ENCODE peak calls at places on chromosomes 12 and 14, in ten cellular contexts. T is RWPE1, R is ovary, A is tibial artery, H is progenitor cell of endocrine pancreas, I is nephron progenitor cell, Z is right lobe of liver, S is WTC11, C is coronary artery, D is dorsolateral prefrontal cortex. N is an unnamed sample.

GRCh38 chr14:55532645-55533309 is 47.2 kb upstream of the KTN1 start:
- DNase-seq in T (no peak), R (no peak), A (no peak), H (no peak), I (no peak), Z (no peak), S (no peak), C (no peak), D (no peak), N (no peak)

GRCh38 chr14:92937229-92937937 is 14.4 kb downstream of the CHGA start:
- DNase-seq in T (peak), R (no peak), A (no peak), H (no peak), I (no peak), Z (no peak), S (no peak), C (no peak), D (no peak), N (peak)

GRCh38 chr14:48563465-48563864 is 888.1 kb upstream of the MDGA2 start:
- DNase-seq in T (peak), R (no peak), A (no peak), H (no peak), I (no peak), Z (no peak), S (no peak), C (no peak), D (no peak), N (peak)

GRCh38 chr14:28294834-28295440 is 471.6 kb upstream of the FOXG1 start:
- DNase-seq in T (no peak), R (no peak), A (no peak), H (no peak), I (no peak), Z (no peak), S (no peak), C (no peak), D (no peak), N (peak)

GRCh38 chr14:61472025-61472672 is 150.8 kb downstream of the PRKCH start:
- DNase-seq in T (peak), R (no peak), A (no peak), H (no peak), I (no peak), Z (peak), S (no peak), C (no peak), D (no peak), N (peak)

GRCh38 chr12:132071001-132071810 is 72.9 kb downstream of the DDX51 start:
- DNase-seq in T (no peak), R (no peak), A (no peak), H (no peak), I (no peak), Z (no peak), S (no peak), C (no peak), D (no peak), N (no peak)

GRCh38 chr12:68235576-68235975 is 10.0 kb upstream of the IL26 start:
- DNase-seq in T (no peak), R (no peak), A (no peak), H (no peak), I (no peak), Z (no peak), S (no peak), C (no peak), D (no peak), N (no peak)

GRCh38 chr14:102774391-102775153 is 2.7 kb upstream of the TRAF3 start:
- DNase-seq in T (peak), R (peak), A (no peak), H (no peak), I (peak), Z (no peak), S (peak), C (no peak), D (peak), N (peak)

GRCh38 chr12:125525879-125526278 is 460.6 kb downstream of the AACS start:
- DNase-seq in T (no peak), R (no peak), A (no peak), H (no peak), I (no peak), Z (no peak), S (no peak), C (no peak), D (no peak), N (no peak)

GRCh38 chr12:19909418-19909817 is 458.9 kb upstream of the PDE3A start:
- DNase-seq in T (no peak), R (no peak), A (no peak), H (no peak), I (no peak), Z (no peak), S (no peak), C (no peak), D (no peak), N (no peak)

GRCh38 chr12:9940370-9940769 is 8.2 kb upstream of the CLEC2A start:
- DNase-seq in T (no peak), R (no peak), A (no peak), H (no peak), I (no peak), Z (no peak), S (no peak), C (no peak), D (no peak), N (no peak)

GRCh38 chr12:88393017-88393767 is 187.1 kb downstream of the KITLG start:
- DNase-seq in T (no peak), R (no peak), A (no peak), H (no peak), I (no peak), Z (no peak), S (peak), C (no peak), D (no peak), N (peak)
- TF ChIP-seq CTCF in T (no peak), R (no peak), A (peak), H (peak), I (no peak), Z (peak), S (no peak), C (no peak), D (no peak), N (peak)

GRCh38 chr12:29545102-29545467 is 47.6 kb upstream of the OVCH1 start:
- DNase-seq in T (no peak), R (no peak), A (no peak), H (no peak), I (no peak), Z (no peak), S (no peak), C (no peak), D (no peak), N (no peak)

GRCh38 chr12:29544428-29545101 is 47.1 kb upstream of the OVCH1 start:
- DNase-seq in T (no peak), R (no peak), A (no peak), H (no peak), I (no peak), Z (no peak), S (peak), C (no peak), D (no peak), N (no peak)

GRCh38 chr12:29547844-29548243 is 50.4 kb upstream of the OVCH1 start:
- DNase-seq in T (no peak), R (no peak), A (no peak), H (no peak), I (no peak), Z (no peak), S (no peak), C (no peak), D (no peak), N (no peak)

GRCh38 chr12:29547151-29547561 is 49.7 kb upstream of the OVCH1 start:
- DNase-seq in T (no peak), R (no peak), A (no peak), H (no peak), I (no peak), Z (no peak), S (no peak), C (no peak), D (no peak), N (no peak)

DNA sequence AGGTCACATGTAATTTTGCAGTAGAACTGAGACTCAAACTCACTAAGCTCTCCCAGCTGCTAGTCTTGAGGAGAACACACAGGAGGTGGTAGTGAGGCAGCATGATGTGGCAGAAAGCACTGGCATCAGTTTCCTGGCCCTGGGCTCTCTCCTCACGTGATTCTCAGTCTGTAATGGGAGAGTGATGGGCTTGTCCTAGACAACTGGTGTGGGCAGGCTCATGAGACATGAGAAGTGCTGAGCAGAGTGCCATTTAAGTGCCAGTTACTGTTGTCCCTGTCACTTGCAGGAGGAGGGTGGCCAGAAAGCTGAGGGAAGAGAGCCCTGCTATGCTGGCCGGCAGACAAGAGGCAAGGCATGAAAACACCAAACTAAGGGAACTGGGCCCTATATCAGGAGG is 48.5 kb upstream of the OVCH1 start:
- DNase-seq in T (no peak), R (no peak), A (no peak), H (no peak), I (no peak), Z (no peak), S (no peak), C (no peak), D (no peak), N (no peak)
- TF ChIP-seq CTCF in T (no peak), R (no peak), A (no peak), H (no peak), I (no peak), Z (no peak), S (no peak), C (no peak), D (no peak), N (no peak)

GRCh38 chr12:130523208-130523607 is 185.5 kb downstream of the PIWIL1 start:
- DNase-seq in T (no peak), R (no peak), A (no peak), H (no peak), I (no peak), Z (no peak), S (no peak), C (no peak), D (no peak), N (no peak)
- TF ChIP-seq CTCF in T (no peak), R (no peak), A (no peak), H (no peak), I (no peak), Z (no peak), S (no peak), C (no peak), D (no peak), N (no peak)

DNA sequence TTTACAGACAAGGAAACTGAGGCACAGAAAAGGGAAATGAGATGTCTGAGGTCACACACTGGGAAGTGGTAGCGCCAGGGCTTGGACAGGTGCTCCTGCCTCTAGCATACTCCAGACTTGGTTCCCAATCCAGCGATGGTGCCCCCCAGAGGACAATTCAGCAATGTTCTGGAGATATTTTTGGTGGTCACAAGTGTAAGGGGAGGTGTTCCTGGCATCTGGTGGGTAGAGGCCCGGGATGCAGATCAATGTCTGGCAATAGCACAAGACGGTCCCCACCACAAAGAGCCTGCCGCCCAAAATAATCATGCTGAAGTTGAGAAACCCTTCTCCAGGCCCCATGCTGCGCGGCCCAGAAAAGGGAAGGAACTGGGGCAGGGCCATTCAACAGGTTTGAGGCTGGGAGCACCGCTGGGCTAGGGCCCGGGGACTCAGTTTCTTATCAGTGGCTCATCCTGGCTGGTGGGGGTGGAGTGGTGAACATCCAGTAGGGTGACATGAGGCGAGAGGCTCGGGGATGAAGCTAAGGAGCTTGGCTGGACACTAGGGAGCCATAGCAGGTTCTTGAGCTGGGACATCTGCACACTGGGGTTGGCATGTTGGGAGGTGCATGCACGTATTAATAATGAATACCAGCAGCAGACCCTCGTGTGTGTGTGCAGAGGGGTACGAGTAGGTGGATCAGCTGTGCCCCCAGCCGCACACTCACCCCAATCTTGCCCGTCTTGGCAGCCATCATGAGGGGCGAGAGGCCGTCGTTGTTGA is 35.1 kb downstream of the TRPV4 start:
- DNase-seq in T (no peak), R (no peak), A (no peak), H (no peak), I (no peak), Z (no peak), S (peak), C (no peak), D (no peak), N (peak)
- TF ChIP-seq CTCF in T (no peak), R (no peak), A (no peak), H (peak), I (no peak), Z (no peak), S (peak), C (no peak), D (no peak), N (no peak)

GRCh38 chr12:18549598-18549997 is 188.2 kb downstream of the PLCZ1 start:
- DNase-seq in T (no peak), R (no peak), A (no peak), H (no peak), I (no peak), Z (no peak), S (no peak), C (no peak), D (no peak), N (no peak)
- TF ChIP-seq CTCF in T (no peak), R (no peak), A (no peak), H (peak), I (peak), Z (no peak), S (no peak), C (no peak), D (no peak), N (no peak)

GRCh38 chr12:53987748-53988147 is 2.8 kb downstream of the HOXC10 start:
- DNase-seq in T (no peak), R (no peak), A (no peak), H (no peak), I (no peak), Z (no peak), S (no peak), C (no peak), D (no peak), N (no peak)

GRCh38 chr12:53990311-53991076 is 5.5 kb downstream of the HOXC10 start:
- DNase-seq in T (no peak), R (no peak), A (no peak), H (no peak), I (no peak), Z (no peak), S (no peak), C (no peak), D (no peak), N (no peak)

GRCh38 chr12:53991077-53991460 is 6.1 kb downstream of the HOXC10 start:
- DNase-seq in T (no peak), R (no peak), A (peak), H (no peak), I (no peak), Z (no peak), S (no peak), C (no peak), D (no peak), N (no peak)

GRCh38 chr12:53988519-53989226 is 3.7 kb downstream of the HOXC10 start:
- DNase-seq in T (no peak), R (no peak), A (no peak), H (no peak), I (no peak), Z (no peak), S (no peak), C (no peak), D (no peak), N (no peak)

GRCh38 chr12:53989227-53990113 is 4.5 kb downstream of the HOXC10 start:
- DNase-seq in T (no peak), R (no peak), A (no peak), H (no peak), I (no peak), Z (no peak), S (no peak), C (no peak), D (no peak), N (peak)
- TF ChIP-seq CTCF in T (peak), R (no peak), A (peak), H (peak), I (peak), Z (peak), S (no peak), C (no peak), D (peak), N (peak)